ENCODE peak calls at places on chromosomes 12 and 14, in five cellular contexts. K, L, N, F and H are unnamed samples. For H3K4me1, the result is how much of the 10 kb centered on the place peaks cover.

GRCh38 chr12:19963972-19964371 is 404.4 kb upstream of the PDE3A start:
- DNase-seq in F (no peak), N (no peak), L (no peak), K (no peak), H (no peak)

GRCh38 chr12:54419088-54419887 is at the start of gene ITGA5:
- DNase-seq in K (peak), F (peak), L (peak), N (no peak), H (peak)

GRCh38 chr14:62824086-62824485 is 221.2 kb downstream of the KCNH5 start:
- DNase-seq in L (no peak), K (peak), N (no peak), F (no peak), H (no peak)

GRCh38 chr12:30537228-30537627 is 158.4 kb downstream of the IPO8 start:
- DNase-seq in K (no peak), L (no peak), N (no peak), F (no peak), H (no peak)

GRCh38 chr12:57893460-57894353 is 47.2 kb upstream of the CTDSP2 start:
- DNase-seq in N (peak), K (peak), L (peak), F (peak), H (peak)

GRCh38 chr12:62683724-62684501 is 217.3 kb downstream of the MON2 start:
- DNase-seq in N (no peak), L (peak), K (peak), F (peak), H (no peak)

GRCh38 chr14:100654814-100655795 is 67.9 kb upstream of the BEGAIN start:
- DNase-seq in N (peak), F (no peak), L (peak), K (no peak), H (peak)

GRCh38 chr12:118827047-118827446 is 154.3 kb upstream of the SRRM4 start:
- DNase-seq in L (no peak), F (no peak), K (no peak), N (no peak), H (no peak)

GRCh38 chr14:94748667-94749347 is 21.1 kb downstream of the GSC start:
- DNase-seq in N (peak), L (no peak), K (no peak), F (no peak), H (peak)

GRCh38 chr14:61218765-61219164 is 62.4 kb downstream of the TMEM30B start:
- DNase-seq in K (no peak), N (no peak), F (peak), L (peak), H (no peak)

GRCh38 chr14:93033983-93034670 is 81.6 kb downstream of the ITPK1 start:
- DNase-seq in K (no peak), N (no peak), F (no peak), L (no peak), H (peak)

GRCh38 chr14:65073605-65074201 is 28.6 kb downstream of the MAX start:
- DNase-seq in L (no peak), F (no peak), N (peak), K (no peak), H (no peak)
- H3K4me1 ChIP-seq in L (under half), F (half or more), N (under half), K (under half), H (under half)

GRCh38 chr12:46260913-46261476 is 7.8 kb downstream of the SLC38A1 start:
- DNase-seq in K (no peak), N (no peak), F (no peak), L (peak), H (no peak)
- H3K4me3 ChIP-seq in K (peak), N (no peak), F (no peak), L (no peak), H (no peak)

DNA sequence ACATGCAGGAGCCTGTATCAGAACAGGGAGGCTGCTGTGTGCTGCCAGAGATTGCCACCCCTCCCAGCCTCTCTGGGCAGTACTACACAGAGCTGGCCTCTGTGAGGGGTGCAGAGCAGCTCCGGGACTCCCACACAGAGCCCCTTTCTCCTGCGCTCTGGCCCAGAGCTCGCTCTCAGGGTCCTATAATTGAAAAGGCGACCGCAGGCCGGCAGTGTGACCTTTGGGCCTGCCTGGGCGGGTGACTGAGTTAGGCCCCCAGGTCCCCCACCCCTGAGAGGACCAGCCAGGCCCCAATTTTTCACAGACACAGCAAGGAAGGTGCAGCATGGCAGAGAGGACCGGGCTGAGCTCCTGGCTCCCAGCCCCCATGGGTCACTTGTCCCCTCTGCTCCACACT is 136.4 kb downstream of the ZFP36L1 start:
- DNase-seq in F (no peak), K (no peak), L (no peak), N (no peak), H (no peak)
- H3K4me1 ChIP-seq in F (under half), K (under half), L (under half), N (under half), H (under half)

DNA sequence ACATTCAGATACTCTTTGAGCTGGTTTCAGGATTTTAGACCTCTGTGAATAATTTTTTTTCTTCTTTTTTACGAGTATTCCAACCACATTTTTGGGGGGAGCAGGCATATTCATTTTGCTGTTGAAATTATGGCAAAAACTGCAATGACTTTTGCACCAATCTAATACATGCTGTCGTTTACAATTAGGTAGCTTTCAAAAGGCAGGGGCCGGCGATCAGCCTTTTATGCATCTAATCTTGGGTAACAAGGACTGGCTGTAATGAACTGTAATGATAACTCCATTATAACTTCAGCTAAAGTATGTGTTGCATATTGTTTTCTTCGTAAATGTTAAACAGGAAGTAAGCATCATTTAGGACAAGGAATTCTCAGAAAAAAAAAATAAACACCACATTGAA is 30.4 kb upstream of the KLRF1 start:
- DNase-seq in L (no peak), F (no peak), N (no peak), K (no peak), H (no peak)
- H3K4me3 ChIP-seq in L (no peak), F (no peak), N (no peak), K (no peak), H (no peak)

DNA sequence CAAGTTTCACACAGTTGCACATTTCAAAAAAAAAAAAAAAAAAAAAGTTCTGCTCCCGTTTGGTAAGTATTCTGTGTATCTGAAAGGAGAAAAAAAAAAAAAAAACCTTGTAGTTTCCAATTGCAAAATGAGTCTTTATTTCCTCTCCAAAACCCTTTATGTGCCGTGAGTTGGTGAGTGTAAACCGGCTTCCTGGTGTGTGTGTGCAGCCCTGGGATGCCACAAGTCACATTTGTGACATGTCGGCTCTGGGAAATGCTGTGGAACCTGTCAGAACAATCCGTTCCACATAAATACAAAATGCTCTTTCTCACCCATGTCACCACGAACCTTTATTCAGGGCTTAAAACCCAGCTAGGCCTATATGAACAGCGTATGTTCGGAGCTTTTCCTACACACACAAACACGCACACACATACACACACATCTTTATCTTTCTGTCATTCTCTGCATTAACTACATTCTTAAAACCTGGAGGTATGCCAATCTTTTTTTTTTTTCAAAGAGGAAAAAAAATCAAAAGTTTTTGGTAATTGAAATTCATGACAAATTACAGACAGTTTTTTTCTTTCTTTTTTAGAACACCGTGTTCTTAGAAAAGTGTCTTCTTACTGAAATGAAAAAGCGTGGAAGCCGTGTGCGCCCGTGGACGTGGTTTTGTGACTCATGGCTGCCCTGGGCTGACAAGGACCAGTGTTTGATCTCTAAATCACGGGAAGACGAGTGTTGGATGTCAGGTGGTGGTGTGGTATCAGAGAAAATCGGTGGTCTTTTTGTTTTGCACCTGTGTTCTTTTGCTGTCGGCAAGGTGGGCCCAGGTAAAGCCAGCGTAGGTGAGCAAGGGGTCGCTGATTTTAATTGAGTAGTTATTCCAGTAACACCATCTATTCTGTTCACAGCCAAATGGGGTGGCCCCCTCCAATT is 612.0 kb downstream of the VRK1 start:
- DNase-seq in L (no peak), N (peak), K (no peak), F (no peak), H (no peak)
- H3K4me1 ChIP-seq in L (under half), N (under half), K (under half), F (under half), H (under half)

GRCh38 chr14:31037709-31038221 is 11.6 kb upstream of the STRN3 start:
- DNase-seq in L (no peak), F (no peak), N (no peak), K (no peak), H (no peak)
- H3K4me3 ChIP-seq in L (no peak), F (no peak), N (no peak), K (no peak), H (no peak)

DNA sequence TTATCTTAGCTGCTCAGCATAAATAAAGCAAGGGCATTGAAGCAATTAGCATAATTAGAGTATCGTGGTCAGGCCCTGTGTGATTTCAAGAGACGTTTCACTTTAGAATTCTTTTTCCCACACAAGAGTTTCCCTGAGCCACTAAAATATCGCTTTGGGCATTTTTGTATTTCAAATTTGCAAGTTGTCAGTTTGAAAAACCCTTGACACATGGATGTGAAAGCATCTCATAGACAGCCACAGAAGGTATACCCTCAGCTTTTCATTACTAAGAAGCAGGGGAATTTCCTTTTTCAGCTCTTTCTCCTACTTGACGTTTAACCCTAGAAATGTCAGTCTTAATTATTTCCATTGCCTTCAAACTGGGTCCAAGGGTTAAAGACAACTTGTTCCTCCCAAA is 420.5 kb downstream of the EGLN3 start:
- DNase-seq in L (no peak), N (no peak), F (no peak), K (no peak), H (no peak)
- H3K4me1 ChIP-seq in L (under half), N (under half), F (under half), K (under half), H (under half)

GRCh38 chr14:73718742-73719251 is 4.6 kb upstream of the PNMA1 start:
- DNase-seq in N (no peak), K (no peak), L (no peak), F (no peak), H (no peak)

GRCh38 chr14:73719791-73720190 is 5.6 kb upstream of the PNMA1 start:
- DNase-seq in L (no peak), N (no peak), K (peak), F (no peak), H (no peak)

GRCh38 chr14:73719361-73719760 is 5.2 kb upstream of the PNMA1 start:
- DNase-seq in F (no peak), L (no peak), N (no peak), K (no peak), H (no peak)

GRCh38 chr14:73717247-73717646 is 3.1 kb upstream of the PNMA1 start:
- DNase-seq in L (no peak), F (no peak), K (peak), N (no peak), H (peak)

DNA sequence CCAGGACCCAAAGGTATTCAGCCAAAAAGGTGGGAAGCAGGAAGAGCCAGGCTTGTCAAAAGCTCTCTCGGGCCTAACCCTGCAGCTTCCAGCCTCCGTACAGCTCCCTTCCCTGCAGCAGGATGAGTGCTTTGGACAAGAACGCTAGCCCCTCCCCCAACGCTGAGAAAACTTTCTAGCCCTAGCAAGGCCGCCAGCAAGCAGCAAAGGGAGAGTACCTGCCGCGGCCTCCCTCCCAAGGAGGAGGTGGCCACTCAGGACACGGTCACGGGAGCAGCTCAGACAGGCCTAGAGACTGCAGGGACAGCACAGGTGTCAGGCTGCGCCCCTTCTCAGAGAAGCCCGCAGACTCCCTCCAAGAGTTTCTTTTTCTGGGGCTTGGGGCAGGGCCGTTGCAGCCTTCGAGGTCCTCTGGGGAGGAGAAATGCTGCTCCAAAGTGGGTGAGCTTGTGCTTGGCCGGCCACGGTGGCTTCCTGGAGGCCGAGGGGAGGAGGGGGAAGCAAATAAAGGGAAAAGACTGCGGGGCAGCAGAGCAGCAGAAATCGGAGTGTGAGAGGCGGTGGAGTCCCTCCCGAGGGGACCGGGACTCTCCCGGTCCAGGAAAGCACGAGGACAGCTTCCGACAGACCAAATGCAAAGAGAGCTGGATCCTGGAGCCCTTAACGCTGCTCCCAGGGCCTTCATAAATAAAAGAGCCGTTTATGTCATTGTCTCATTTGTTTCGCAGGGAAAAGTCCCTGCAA is 4.0 kb upstream of the PNMA1 start:
- DNase-seq in F (no peak), L (no peak), N (no peak), K (peak), H (no peak)
- H3K4me3 ChIP-seq in F (no peak), L (no peak), N (no peak), K (no peak), H (no peak)

DNA sequence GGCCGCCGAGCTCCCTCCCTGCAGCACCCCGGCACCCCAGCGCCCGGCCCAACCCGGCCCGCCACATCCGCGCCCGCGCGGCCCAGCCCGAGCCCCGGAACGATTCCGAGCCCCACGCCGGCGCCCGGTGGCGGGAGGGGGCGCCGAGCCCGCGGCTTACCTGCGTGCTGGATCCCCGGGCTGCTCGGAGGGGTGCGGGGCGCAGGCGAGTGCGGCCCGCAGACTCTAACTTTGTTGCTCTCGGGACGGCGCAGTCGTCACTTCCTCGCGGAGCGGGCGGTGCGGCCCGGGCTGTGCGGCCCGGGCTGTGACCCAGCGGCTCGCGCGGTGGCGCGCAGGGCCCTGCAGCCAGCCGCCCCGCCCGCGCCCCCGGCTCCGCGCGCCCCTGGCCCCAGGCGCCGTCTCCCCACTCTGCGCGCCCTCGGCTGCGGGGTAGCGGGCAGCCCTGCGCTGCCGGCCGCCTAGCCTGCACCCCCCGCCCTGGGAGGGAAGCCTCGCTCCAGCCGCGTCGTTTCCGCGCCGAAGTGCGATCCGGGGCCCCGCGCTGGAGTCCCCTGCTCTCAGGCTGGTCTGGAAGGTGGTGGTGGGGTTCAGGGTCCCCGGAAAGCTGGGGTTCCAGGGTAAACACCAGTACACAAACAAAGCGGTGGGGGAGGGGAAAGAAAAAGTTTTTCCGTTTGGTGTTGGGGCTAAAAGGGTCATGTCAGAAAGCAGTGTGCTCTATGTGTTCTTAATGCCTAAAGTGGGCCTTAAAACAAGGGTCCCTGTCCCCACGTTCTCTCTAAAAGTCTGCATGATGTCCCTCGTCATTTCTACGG is 64.5 kb upstream of the PTGR2 start:
- DNase-seq in N (peak), K (peak), L (peak), F (peak), H (peak)
- H3K4me1 ChIP-seq in N (under half), K (under half), L (under half), F (half or more), H (under half)

GRCh38 chr12:110921262-110921661 is 883 bp upstream of the MYL2 start:
- DNase-seq in K (peak), F (no peak), N (no peak), L (peak), H (no peak)

GRCh38 chr12:110917961-110918360 is 2.4 kb downstream of the MYL2 start:
- DNase-seq in F (no peak), L (no peak), K (no peak), N (no peak), H (no peak)

GRCh38 chr12:110920324-110920910 is at the start of gene MYL2:
- DNase-seq in K (no peak), L (no peak), F (peak), N (no peak), H (no peak)

GRCh38 chr12:110917467-110917866 is 2.9 kb downstream of the MYL2 start:
- DNase-seq in F (no peak), L (peak), N (no peak), K (peak), H (no peak)

DNA sequence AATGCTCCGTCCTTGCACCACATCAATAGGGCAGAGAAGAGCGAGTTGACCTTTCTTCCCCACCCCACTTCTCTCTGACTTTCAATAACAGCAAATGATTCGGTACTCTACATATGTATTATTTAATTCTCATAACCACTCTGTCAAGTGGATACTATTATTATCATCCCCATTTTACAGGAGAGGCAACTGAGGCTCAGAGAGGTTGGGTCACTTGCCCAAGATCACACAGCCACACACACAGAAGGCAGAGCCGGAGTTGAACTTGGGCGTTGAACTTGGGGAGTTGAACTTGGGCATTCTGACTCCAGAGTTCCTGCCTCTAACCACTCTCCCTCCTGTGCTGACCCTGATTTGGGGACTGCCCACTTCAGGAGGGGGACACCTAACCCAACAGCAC is 659 bp downstream of the MYL2 start:
- DNase-seq in K (no peak), L (no peak), F (no peak), N (no peak), H (no peak)
- H3K4me3 ChIP-seq in K (no peak), L (no peak), F (peak), N (no peak), H (no peak)